ENCODE peak calls at places on chromosome 10, in seven cellular contexts. G, N, O, I, B, P and X are unnamed samples. For H3K4me1, the result is how much of the 10 kb centered on the place peaks cover.

GRCh38 chr10:15758618-15759017 is 38.9 kb upstream of the ITGA8 start:
- DNase-seq in I (no peak), B (no peak), O (no peak), G (no peak), P (no peak), N (no peak), X (no peak)

GRCh38 chr10:78277734-78278404 is 244.2 kb downstream of the RPS24 start:
- DNase-seq in B (no peak), P (no peak), I (no peak), G (peak), O (no peak), N (peak), X (no peak)

GRCh38 chr10:110762109-110762848 is 109.4 kb upstream of the PDCD4 start:
- DNase-seq in P (no peak), N (no peak), O (no peak), I (no peak), B (no peak), G (no peak), X (no peak)

GRCh38 chr10:21125471-21126228 is 228.5 kb upstream of the NEBL start:
- DNase-seq in O (no peak), G (no peak), B (no peak), P (no peak), I (no peak), N (no peak), X (no peak)

GRCh38 chr10:7157091-7157490 is 253.7 kb downstream of the SFMBT2 start:
- DNase-seq in I (no peak), B (no peak), G (no peak), O (no peak), P (no peak), N (no peak), X (no peak)

GRCh38 chr10:60920479-60920878 is 23.5 kb downstream of the RHOBTB1 start:
- DNase-seq in N (no peak), I (no peak), O (no peak), G (no peak), B (no peak), P (no peak), X (no peak)

GRCh38 chr10:111323567-111323966 is 246.7 kb downstream of the ADRA2A start:
- DNase-seq in I (no peak), B (no peak), G (no peak), P (no peak), N (peak), O (no peak), X (no peak)

GRCh38 chr10:35464805-35465456 is 128.6 kb downstream of the CCNY start:
- DNase-seq in P (peak), B (no peak), G (no peak), N (peak), O (no peak), I (no peak), X (no peak)

DNA sequence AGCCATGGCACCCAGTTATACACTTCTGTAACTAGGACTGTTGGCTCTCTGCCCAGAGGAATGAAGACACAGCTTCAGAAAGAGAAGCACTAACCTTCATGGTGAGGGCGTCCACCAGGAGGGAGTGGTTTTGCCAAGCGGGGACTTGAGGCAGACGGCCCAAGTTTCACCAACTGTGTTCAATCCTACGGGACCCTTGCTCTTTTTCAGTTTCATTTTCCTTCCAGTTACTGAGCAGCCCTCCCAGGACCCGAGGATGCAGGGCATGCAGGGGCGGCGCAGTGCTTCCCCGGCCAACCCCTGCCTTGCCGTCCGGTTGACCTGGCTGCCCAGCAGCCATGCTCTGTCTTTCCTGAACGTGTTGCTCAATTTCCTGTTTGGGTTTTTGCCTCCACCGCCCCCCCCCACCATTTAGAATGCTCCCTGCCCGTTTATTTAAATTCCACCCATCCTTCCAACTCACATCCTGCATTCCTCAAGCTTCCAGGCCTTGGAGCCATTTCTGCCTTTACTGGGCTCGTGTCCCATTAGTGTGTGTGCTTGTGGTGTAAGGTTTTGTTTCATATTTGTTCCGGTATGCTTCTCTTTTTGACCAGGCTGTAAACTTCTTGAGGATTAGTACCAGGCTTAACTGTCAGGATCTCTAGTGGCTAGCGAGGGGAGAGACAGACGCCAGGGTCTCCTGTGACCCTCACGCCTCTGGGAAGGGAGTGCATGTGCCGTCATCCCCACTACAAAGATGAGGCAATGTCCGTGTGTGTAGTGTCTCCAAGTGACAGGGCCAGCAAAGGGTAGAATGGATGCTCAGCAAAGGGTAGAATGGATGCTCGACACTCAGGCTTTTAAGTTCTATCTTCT is 31.6 kb downstream of the IL15RA start:
- DNase-seq in B (no peak), I (no peak), N (peak), G (peak), P (no peak), O (no peak), X (peak)
- H3K4me3 ChIP-seq in B (no peak), I (no peak), N (no peak), G (peak), P (no peak), O (no peak), X (peak)

GRCh38 chr10:68082815-68083395 is 7.8 kb upstream of the HERC4 start:
- DNase-seq in O (no peak), G (no peak), P (no peak), B (no peak), I (no peak), N (peak), X (no peak)
- H3K4me1 ChIP-seq in O (half or more), G (under half), P (under half), B (under half), I (under half), N (under half), X (under half)

GRCh38 chr10:5502903-5503835 is 3.8 kb upstream of the CALML5 start:
- DNase-seq in G (no peak), N (no peak), B (no peak), I (no peak), P (no peak), O (no peak), X (peak)
- H3K27ac ChIP-seq in G (no peak), N (no peak), B (no peak), I (no peak), P (no peak), O (no peak), X (no peak)

GRCh38 chr10:45425628-45426563 is 51.9 kb downstream of the ALOX5 start:
- DNase-seq in P (no peak), G (no peak), B (no peak), O (peak), N (no peak), I (no peak), X (no peak)

GRCh38 chr10:45428611-45429510 is 54.8 kb downstream of the ALOX5 start:
- DNase-seq in O (no peak), N (no peak), G (no peak), I (no peak), P (no peak), B (no peak), X (no peak)

GRCh38 chr10:45429790-45430189 is 55.8 kb downstream of the ALOX5 start:
- DNase-seq in O (no peak), G (no peak), N (no peak), B (no peak), P (no peak), I (no peak), X (no peak)

GRCh38 chr10:45427956-45428338 is 53.9 kb downstream of the ALOX5 start:
- DNase-seq in G (no peak), B (no peak), P (no peak), I (no peak), N (no peak), O (no peak), X (no peak)

GRCh38 chr10:45427305-45427955 is 53.4 kb downstream of the ALOX5 start:
- DNase-seq in I (no peak), N (no peak), O (no peak), B (no peak), P (no peak), G (no peak), X (no peak)
- H3K4me3 ChIP-seq in I (no peak), N (no peak), O (no peak), B (no peak), P (no peak), G (no peak), X (no peak)

GRCh38 chr10:24851595-24851994 is 100.8 kb downstream of the PRTFDC1 start:
- DNase-seq in G (no peak), O (no peak), I (no peak), B (no peak), P (no peak), N (no peak), X (peak)
- H3K4me1 ChIP-seq in G (under half), O (under half), I (under half), B (under half), P (half or more), N (under half), X (under half)

GRCh38 chr10:96746503-96746902 is 26.2 kb upstream of the PIK3AP1 start:
- DNase-seq in N (no peak), I (no peak), P (no peak), B (no peak), G (no peak), O (no peak), X (no peak)
- H3K27ac ChIP-seq in N (no peak), I (no peak), P (no peak), B (no peak), G (no peak), O (no peak), X (no peak)